ENCODE peak calls at places on chromosomes 7 and 10, in five cellular contexts. A is AG08396; X is NCI-H1694 treated with DMSO at 0.1 percent for 48 hours; U is T-helper 1 cell; N is stimulated activated CD4-positive, alpha-beta T cell treated with anti-CD3 and anti-CD28 coated beads, Interleukin-2, amount 100 ng/mL, for 48 hours. T is an unnamed sample.

GRCh38 chr7:75039709-75040108 is 33.9 kb downstream of the RCC1L start:
- DNase-seq in A (no peak), X (no peak), U (no peak), N (no peak), T (no peak)

GRCh38 chr10:10605551-10606081 is 412.1 kb upstream of the CELF2 start:
- DNase-seq in A (peak), X (no peak), U (no peak), N (no peak), T (no peak)

GRCh38 chr10:26211781-26212444 is 4.7 kb upstream of the GAD2 start:
- DNase-seq in A (no peak), X (no peak), U (no peak), N (no peak), T (no peak)

GRCh38 chr10:90321132-90321816 is 536.6 kb downstream of the HTR7 start:
- DNase-seq in A (peak), X (no peak), U (no peak), N (no peak), T (no peak)

GRCh38 chr10:59868974-59869940 is 37.1 kb downstream of the CCDC6 start:
- DNase-seq in A (no peak), X (no peak), U (no peak), N (no peak), T (no peak)

GRCh38 chr7:12458520-12459131 is 55.0 kb upstream of the VWDE start:
- DNase-seq in A (peak), X (peak), U (no peak), N (no peak), T (no peak)

GRCh38 chr7:121561717-121562116 is 165.6 kb upstream of the FAM3C start:
- DNase-seq in A (no peak), X (peak), U (no peak), N (no peak), T (no peak)

GRCh38 chr7:38542156-38542555 is 89.0 kb downstream of the AMPH start:
- DNase-seq in A (peak), X (no peak), U (no peak), N (no peak), T (no peak)

GRCh38 chr10:70784476-70784875 is 701 bp downstream of the TBATA start:
- DNase-seq in A (no peak), X (no peak), U (no peak), N (no peak), T (no peak)

GRCh38 chr7:102155821-102156441 is 130.7 kb upstream of the SH2B2 start:
- DNase-seq in A (no peak), X (no peak), U (no peak), N (no peak), T (no peak)

GRCh38 chr10:49508249-49508648 is 30.7 kb downstream of the ERCC6 start:
- DNase-seq in A (no peak), X (no peak), U (no peak), N (no peak), T (no peak)

GRCh38 chr10:12388671-12389070 is 39.3 kb downstream of the CAMK1D start:
- DNase-seq in A (no peak), X (no peak), U (no peak), N (no peak), T (no peak)

GRCh38 chr10:63214586-63214985 is 81.5 kb downstream of the NRBF2 start:
- DNase-seq in A (no peak), X (no peak), U (no peak), N (no peak), T (no peak)

GRCh38 chr10:101226888-101227736 is 2.2 kb downstream of the LBX1 start:
- DNase-seq in A (no peak), X (no peak), U (no peak), N (no peak), T (no peak)

GRCh38 chr7:18177815-18178660 is 150.4 kb upstream of the PRPS1L1 start:
- DNase-seq in A (no peak), X (no peak), U (no peak), N (no peak), T (no peak)

GRCh38 chr10:17817790-17818189 is 8.6 kb downstream of the MRC1 start:
- DNase-seq in A (no peak), X (no peak), U (no peak), N (no peak), T (no peak)

GRCh38 chr7:32958046-32959025 is 1.1 kb downstream of the FKBP9 start:
- DNase-seq in A (no peak), X (no peak), U (no peak), N (no peak), T (no peak)

GRCh38 chr10:132455986-132456847 is 59.2 kb downstream of the PWWP2B start:
- DNase-seq in A (no peak), X (no peak), U (no peak), N (no peak), T (no peak)

GRCh38 chr7:159071260-159071659 is 73.4 kb downstream of the VIPR2 start:
- DNase-seq in A (no peak), X (no peak), U (no peak), N (no peak), T (no peak)

GRCh38 chr10:9158675-9159074 is 1104.2 kb downstream of the GATA3 start:
- DNase-seq in A (no peak), X (no peak), U (no peak), N (no peak), T (no peak)

GRCh38 chr10:80204193-80204714 is 1.1 kb downstream of the ANXA11 start:
- DNase-seq in A (peak), X (no peak), U (no peak), N (no peak), T (no peak)

GRCh38 chr10:33776419-33776818 is 442.0 kb upstream of the NRP1 start:
- DNase-seq in A (no peak), X (no peak), U (no peak), N (no peak), T (no peak)

GRCh38 chr7:36946401-36946739 is 222.1 kb upstream of the AOAH start:
- DNase-seq in A (no peak), X (peak), U (no peak), N (no peak), T (no peak)

GRCh38 chr7:65307651-65308299 is 65.9 kb upstream of the ZNF92 start:
- DNase-seq in A (peak), X (peak), U (peak), N (peak), T (peak)